ENCODE peak calls at places on chromosomes 5 and 9, in four cellular contexts. K is AG09309, V is fibroblast of lung, I is T-helper 2 cell. P is an unnamed sample.

GRCh38 chr9:128065907-128066712 is 1.0 kb downstream of the NAIF1 start:
- DNase-seq in K (no peak), I (no peak), V (no peak), P (no peak)

GRCh38 chr9:87292449-87293191 is 205.0 kb upstream of the DAPK1 start:
- DNase-seq in K (no peak), V (no peak), I (no peak), P (no peak)

GRCh38 chr5:60810438-60811085 is 33.5 kb downstream of the ELOVL7 start:
- DNase-seq in K (no peak), V (no peak), I (no peak), P (no peak)

GRCh38 chr5:31182146-31182545 is 11.3 kb upstream of the CDH6 start:
- DNase-seq in I (no peak), K (no peak), V (no peak), P (no peak)

GRCh38 chr9:18268381-18268780 is 205.6 kb upstream of the ADAMTSL1 start:
- DNase-seq in I (no peak), V (peak), K (no peak), P (no peak)

GRCh38 chr5:14228219-14228618 is 85.1 kb downstream of the TRIO start:
- DNase-seq in K (no peak), I (no peak), V (no peak), P (no peak)

GRCh38 chr5:181039471-181039870 is 595 bp upstream of the BTNL9 start:
- DNase-seq in V (no peak), I (no peak), K (no peak), P (no peak)

GRCh38 chr9:89350988-89351557 is 32.8 kb downstream of the SECISBP2 start:
- DNase-seq in K (no peak), V (no peak), I (no peak), P (no peak)

GRCh38 chr5:157100140-157100679 is 8.6 kb downstream of the HAVCR2 start:
- DNase-seq in V (peak), I (no peak), K (peak), P (no peak)

GRCh38 chr9:132507670-132508469 is 74.5 kb upstream of the BARHL1 start:
- DNase-seq in I (no peak), V (peak), K (peak), P (peak)

GRCh38 chr9:120742951-120743416 is 28.7 kb upstream of the MEGF9 start:
- DNase-seq in K (no peak), V (peak), I (no peak), P (no peak)

P was measured in activated effector memory CD4-positive, alpha-beta T cell treated with Interleukin-2 at 50 U/mL for 16 hours.